ENCODE peak calls at places on chromosomes 4 and X, in nine cellular contexts. C is SK-N-MC, K is endothelial cell of umbilical vein, O is suprapubic skin, J is K562, N is HL-60, P is spleen, A is HCT116, Z is Panc1. R is an unnamed sample.

GRCh38 chr4:38091636-38092035 is 131.4 kb downstream of the PTTG2 start:
- DNase-seq in K (no peak), N (no peak), J (no peak), C (no peak), P (no peak), A (no peak), O (no peak), Z (no peak), R (no peak)

GRCh38 chr4:98994474-98995182 is 893 bp upstream of the METAP1 start:
- DNase-seq in Z (no peak), A (no peak), N (peak), C (no peak), P (no peak), O (no peak), K (no peak), J (no peak), R (no peak)

GRCh38 chr4:184118516-184118915 is 99.2 kb downstream of the ENPP6 start:
- DNase-seq in Z (no peak), A (no peak), N (no peak), K (no peak), O (no peak), J (no peak), P (no peak), C (no peak), R (no peak)

GRCh38 chr4:151806511-151806927 is 45.7 kb upstream of the GATB start:
- DNase-seq in K (no peak), P (no peak), O (no peak), A (no peak), N (no peak), Z (no peak), C (no peak), J (no peak), R (no peak)

GRCh38 chrX:53447441-53447840 is 13.3 kb upstream of the HSD17B10 start:
- DNase-seq in J (no peak), O (no peak), P (no peak), C (no peak), N (no peak), A (no peak), K (no peak), Z (no peak), R (no peak)

GRCh38 chrX:18390941-18391538 is 34.4 kb upstream of the CDKL5 start:
- DNase-seq in O (no peak), N (peak), A (peak), J (peak), K (peak), P (peak), C (peak), Z (no peak), R (no peak)

GRCh38 chrX:17521871-17522693 is 147.1 kb downstream of the NHS start:
- DNase-seq in J (peak), N (no peak), P (no peak), C (no peak), K (no peak), Z (no peak), O (no peak), A (peak), R (no peak)

GRCh38 chr4:65311120-65311519 is 359.2 kb downstream of the EPHA5 start:
- DNase-seq in C (no peak), O (no peak), Z (no peak), A (no peak), N (no peak), P (no peak), J (no peak), K (no peak), R (no peak)

GRCh38 chr4:186029731-186030421 is 39.1 kb upstream of the TLR3 start:
- DNase-seq in C (no peak), O (no peak), K (peak), Z (no peak), N (no peak), A (no peak), J (no peak), P (no peak), R (no peak)

GRCh38 chr4:86443495-86443894 is 83.6 kb upstream of the MAPK10 start:
- DNase-seq in Z (no peak), N (no peak), J (no peak), K (no peak), A (no peak), P (no peak), C (no peak), O (no peak), R (no peak)

GRCh38 chr4:151356510-151356909 is 31.1 kb upstream of the SH3D19 start:
- DNase-seq in N (no peak), J (no peak), K (peak), P (no peak), A (peak), O (no peak), Z (peak), C (no peak), R (no peak)

GRCh38 chrX:74546984-74547383 is 67.4 kb downstream of the RLIM start:
- DNase-seq in A (no peak), P (no peak), N (no peak), K (no peak), O (no peak), J (no peak), C (no peak), Z (no peak), R (peak)

GRCh38 chrX:20266810-20267598 is at the start of gene RPS6KA3:
- DNase-seq in K (peak), J (peak), A (peak), O (peak), N (peak), C (no peak), P (peak), Z (no peak), R (peak)

GRCh38 chrX:12973561-12974216 is 1.2 kb upstream of the TMSB4X start:
- DNase-seq in Z (no peak), N (peak), J (no peak), O (no peak), A (no peak), C (no peak), K (peak), P (peak), R (no peak)

GRCh38 chrX:151973262-151973661 is 1.2 kb downstream of the GABRE start:
- DNase-seq in C (no peak), O (no peak), A (no peak), Z (no peak), K (peak), J (no peak), P (no peak), N (no peak), R (no peak)

GRCh38 chr4:86529450-86529849 is 64.7 kb upstream of the PTPN13 start:
- DNase-seq in Z (no peak), J (no peak), A (no peak), C (no peak), K (no peak), P (no peak), O (no peak), N (no peak), R (no peak)

GRCh38 chr4:56909083-56909981 is 1.6 kb downstream of the REST start:
- DNase-seq in O (peak), J (no peak), C (no peak), K (peak), Z (no peak), P (no peak), N (peak), A (no peak), R (no peak)

GRCh38 chr4:56907009-56907408 is 691 bp upstream of the REST start:
- DNase-seq in K (no peak), A (no peak), N (no peak), P (peak), C (no peak), O (no peak), J (no peak), Z (no peak), R (no peak)

GRCh38 chr4:56906534-56906933 is 1.2 kb upstream of the REST start:
- DNase-seq in K (no peak), N (peak), A (no peak), O (no peak), J (no peak), Z (no peak), P (no peak), C (no peak), R (no peak)

GRCh38 chr4:56908206-56909082 is 744 bp downstream of the REST start:
- DNase-seq in J (peak), P (peak), A (no peak), K (peak), N (peak), O (peak), Z (no peak), C (no peak), R (no peak)

GRCh38 chr4:56907489-56908205 is at the start of gene REST:
- DNase-seq in K (peak), N (peak), C (no peak), O (peak), A (no peak), P (peak), J (peak), Z (no peak), R (no peak)
- H3K4me3 ChIP-seq in K (peak), N (peak), C (peak), O (peak), A (peak), P (peak), J (peak), Z (peak), R (peak)

DNA sequence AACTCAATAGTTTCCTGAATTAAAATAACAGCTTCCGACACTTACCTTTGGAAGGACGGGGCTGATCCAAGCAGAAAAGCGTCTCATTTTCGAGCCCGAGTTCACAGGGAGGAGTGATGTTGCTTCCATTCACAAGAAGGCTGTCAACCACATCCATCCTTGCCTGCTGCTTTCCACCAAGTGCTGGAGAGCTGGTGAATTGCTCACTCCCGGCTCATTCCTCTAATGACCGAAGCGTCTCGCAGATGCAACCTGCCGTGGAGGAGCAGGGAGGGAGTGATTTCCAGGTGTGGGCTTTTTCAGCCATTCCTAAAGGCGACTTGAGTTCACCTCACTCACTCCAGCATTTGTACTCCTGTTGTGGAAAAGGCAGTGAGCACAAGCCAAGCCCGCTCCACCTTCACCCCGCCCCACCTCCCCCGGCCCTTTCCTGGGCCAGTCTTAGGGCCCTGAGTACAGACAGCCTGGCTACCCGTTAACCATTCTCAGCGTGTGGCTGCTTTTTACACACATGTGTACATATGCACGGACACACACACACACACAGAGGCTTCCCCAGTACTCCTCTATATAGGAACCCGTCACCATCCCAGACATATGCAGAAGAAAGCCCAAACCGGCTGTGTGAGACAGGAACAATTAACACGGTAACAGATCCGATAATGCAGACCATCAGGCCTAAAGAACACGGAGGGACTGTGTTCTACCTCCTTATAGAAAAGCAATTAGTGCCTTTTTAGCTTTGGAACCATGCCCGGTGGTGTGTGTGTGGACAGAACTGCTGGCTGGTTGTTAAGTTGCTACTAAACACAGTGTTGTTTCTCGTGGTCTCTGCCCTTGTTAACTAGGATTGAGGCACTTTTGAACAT is at the start of gene CCKAR:
- DNase-seq in N (no peak), O (no peak), A (no peak), Z (no peak), J (no peak), C (no peak), K (no peak), P (no peak), R (no peak)
- TF ChIP-seq POLR2AphosphoS5 in N (no peak), O (no peak), A (no peak), Z (no peak), J (no peak), C (no peak), K (no peak), P (no peak), R (no peak)

DNA sequence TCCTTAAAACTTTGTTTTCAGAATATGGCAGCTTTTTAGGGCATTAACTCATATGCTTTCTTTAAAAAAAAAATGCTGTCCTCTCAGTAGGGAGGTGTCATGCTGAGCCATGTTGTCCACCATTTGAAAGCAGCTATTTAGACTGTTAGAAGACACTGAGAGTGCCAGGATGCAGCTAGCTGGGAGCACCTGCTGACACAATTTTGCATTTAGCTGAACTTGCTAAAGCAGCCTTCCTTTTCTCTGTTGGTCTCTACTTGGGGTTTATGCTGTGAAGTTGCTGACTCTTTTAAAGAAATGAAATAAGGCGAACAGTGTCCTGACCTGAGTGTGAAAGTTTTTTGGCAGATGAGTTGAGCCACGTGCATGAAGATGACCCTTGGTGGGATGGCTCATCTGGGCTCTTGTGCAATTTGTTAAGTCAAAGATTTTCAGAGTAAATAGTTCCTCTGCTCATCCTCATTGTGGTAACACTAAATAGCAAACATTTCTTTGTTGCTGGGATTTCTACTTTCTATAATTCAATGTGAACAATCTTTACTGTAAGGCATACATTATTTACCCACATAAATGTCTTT is 64.5 kb downstream of the CDS1 start:
- DNase-seq in Z (no peak), O (no peak), N (no peak), P (no peak), A (no peak), J (no peak), C (no peak), K (no peak), R (no peak)
- H3K4me3 ChIP-seq in Z (no peak), O (no peak), N (no peak), P (no peak), A (no peak), J (no peak), C (no peak), K (no peak), R (no peak)

DNA sequence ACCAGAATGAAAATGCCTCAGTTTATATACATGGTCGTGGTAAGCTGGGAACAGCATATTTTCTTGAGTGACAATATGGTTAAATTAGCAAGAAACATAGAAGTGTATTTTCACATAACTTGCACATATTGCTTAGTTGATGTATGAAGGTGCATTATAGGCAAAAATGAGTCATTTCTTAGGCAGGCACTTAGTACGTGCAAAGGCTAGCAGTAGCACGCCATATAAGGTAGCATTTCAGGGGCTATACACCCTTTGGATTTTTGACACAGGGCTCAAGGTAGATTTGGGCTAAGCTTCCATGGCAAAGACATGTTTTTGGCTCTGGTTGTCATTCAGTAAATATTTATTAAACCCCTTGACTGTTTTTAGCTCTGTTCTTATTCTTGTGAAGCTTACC is 33.1 kb downstream of the PCDH7 start:
- DNase-seq in A (peak), O (no peak), N (no peak), Z (no peak), K (peak), J (no peak), P (no peak), C (no peak), R (no peak)
- TF ChIP-seq POLR2AphosphoS5 in A (peak), O (no peak), N (no peak), Z (no peak), K (no peak), J (no peak), P (no peak), C (no peak), R (no peak)

DNA sequence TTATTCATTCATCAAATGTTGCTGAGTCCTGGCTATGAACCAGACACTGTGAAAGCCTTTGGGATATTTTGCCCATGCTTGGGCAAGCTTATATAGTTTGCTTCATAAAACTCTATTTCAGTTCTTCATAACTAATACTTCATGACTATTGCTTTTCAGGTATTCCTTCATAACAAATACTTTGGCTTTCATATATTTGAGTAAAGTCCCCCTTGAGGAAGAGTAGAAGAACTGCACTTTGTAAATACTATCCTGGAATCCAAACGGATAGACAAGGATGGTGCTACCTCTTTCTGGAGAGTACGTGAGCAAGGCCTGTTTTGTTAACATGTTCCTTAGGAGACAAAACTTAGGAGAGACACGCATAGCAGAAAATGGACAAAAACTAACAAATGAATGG is 1.7 kb upstream of the AFP start:
- DNase-seq in K (peak), P (no peak), O (no peak), Z (no peak), A (peak), J (peak), C (no peak), N (no peak), R (no peak)
- H3K4me3 ChIP-seq in K (no peak), P (no peak), O (no peak), Z (no peak), A (no peak), J (no peak), C (no peak), N (no peak), R (no peak)